ENCODE peak calls at places on chromosomes 13 and 19, in seven cellular contexts. X is adrenal gland, Y is epithelial cell of esophagus, H is lower leg skin, N is left ventricle myocardium inferior, M is dorsolateral prefrontal cortex, P is OCI-LY7. D is an unnamed sample.

GRCh38 chr19:12841094-12841493 is 2.8 kb downstream of the MAST1 start:
- DNase-seq in H (no peak), Y (peak), M (no peak), X (no peak), N (no peak), P (no peak), D (no peak)

GRCh38 chr19:58196911-58197616 is 14.2 kb downstream of the ZNF274 start:
- DNase-seq in H (no peak), M (no peak), X (no peak), Y (peak), P (peak), N (no peak), D (no peak)

GRCh38 chr19:19627716-19628498 is at the start of gene LPAR2:
- DNase-seq in X (no peak), Y (peak), N (no peak), P (peak), M (no peak), H (no peak), D (no peak)

GRCh38 chr13:98233127-98233526 is 56.1 kb upstream of the RNF113B start:
- DNase-seq in N (no peak), H (no peak), X (no peak), P (no peak), Y (no peak), M (no peak), D (peak)

GRCh38 chr19:1053176-1054101 is 13.5 kb upstream of the ARHGAP45 start:
- DNase-seq in Y (no peak), P (no peak), N (no peak), M (no peak), H (no peak), X (no peak), D (no peak)

GRCh38 chr19:38838208-38838985 is 6.8 kb upstream of the ECH1 start:
- DNase-seq in M (no peak), Y (peak), P (no peak), N (no peak), H (no peak), X (no peak), D (no peak)

GRCh38 chr13:35920816-35921215 is 210.4 kb downstream of the DCLK1 start:
- DNase-seq in H (no peak), X (no peak), M (no peak), Y (no peak), P (no peak), N (no peak), D (no peak)

GRCh38 chr19:15372891-15373301 is 6.7 kb downstream of the AKAP8 start:
- DNase-seq in H (no peak), N (no peak), M (no peak), X (no peak), Y (no peak), P (no peak), D (no peak)

GRCh38 chr13:59399513-59399912 is 764.2 kb downstream of the DIAPH3 start:
- DNase-seq in X (no peak), H (no peak), N (no peak), P (no peak), Y (no peak), M (no peak), D (no peak)

GRCh38 chr19:33601583-33601982 is 20.2 kb upstream of the CHST8 start:
- DNase-seq in X (no peak), P (no peak), N (no peak), H (peak), M (no peak), Y (no peak), D (no peak)

GRCh38 chr13:78978381-78978998 is 319.5 kb upstream of the OBI1 start:
- DNase-seq in M (no peak), N (no peak), Y (peak), H (no peak), X (peak), P (peak), D (peak)

GRCh38 chr19:55229789-55230182 is 1.2 kb upstream of the TMEM86B start:
- DNase-seq in H (no peak), Y (no peak), X (peak), M (no peak), P (no peak), N (no peak), D (no peak)
- TF ChIP-seq CTCF in H (no peak), Y (no peak), X (no peak), M (no peak), P (no peak), N (no peak), D (no peak)

DNA sequence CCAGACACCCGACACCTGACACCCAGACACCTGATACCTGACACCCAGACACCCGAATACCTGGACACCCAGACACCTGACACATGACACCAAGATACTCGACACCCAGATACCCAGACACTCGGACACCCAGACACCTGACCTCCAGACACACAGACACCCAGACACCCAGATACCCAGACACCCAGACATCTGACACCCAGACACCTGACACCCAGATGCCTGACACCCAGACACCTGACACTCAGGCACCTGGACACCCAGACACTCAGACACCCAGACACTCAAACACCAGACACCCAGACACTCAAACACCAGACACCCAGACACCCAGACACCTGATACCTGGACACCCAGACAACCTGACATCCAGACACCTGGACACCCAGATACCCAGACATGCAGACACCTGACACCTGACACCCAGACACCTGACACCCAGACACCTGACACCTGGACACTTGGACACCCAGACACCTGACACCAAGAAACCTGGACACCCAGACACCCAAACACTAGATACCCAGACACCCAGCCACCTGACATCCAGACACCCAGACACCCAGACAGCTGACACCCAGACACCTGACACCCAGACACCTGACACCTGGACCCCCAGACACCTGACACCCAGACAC is 18.9 kb downstream of the C19orf12 start:
- DNase-seq in Y (no peak), H (no peak), P (no peak), M (no peak), N (no peak), X (no peak), D (no peak)
- TF ChIP-seq CTCF in Y (no peak), H (no peak), P (no peak), M (no peak), N (no peak), X (no peak), D (no peak)

GRCh38 chr19:11202488-11203193 is 5.3 kb upstream of the KANK2 start:
- DNase-seq in Y (no peak), X (no peak), N (no peak), P (no peak), M (no peak), H (no peak), D (no peak)

GRCh38 chr19:11204943-11205349 is 7.6 kb upstream of the KANK2 start:
- DNase-seq in N (no peak), M (no peak), P (no peak), Y (no peak), H (no peak), X (peak), D (peak)

GRCh38 chr19:11205939-11206570 is 8.7 kb upstream of the KANK2 start:
- DNase-seq in X (no peak), H (no peak), P (peak), M (no peak), N (no peak), Y (no peak), D (no peak)

GRCh38 chr19:11203194-11204075 is 6.1 kb upstream of the KANK2 start:
- DNase-seq in M (peak), X (peak), P (peak), N (peak), H (peak), Y (no peak), D (no peak)

GRCh38 chr19:11204076-11204602 is 6.8 kb upstream of the KANK2 start:
- DNase-seq in Y (no peak), P (no peak), X (no peak), H (no peak), M (no peak), N (no peak), D (no peak)
- TF ChIP-seq CTCF in Y (no peak), P (peak), X (no peak), H (no peak), M (peak), N (no peak), D (no peak)

GRCh38 chr19:17725422-17726078 is 6.3 kb downstream of the MAP1S start:
- DNase-seq in X (no peak), M (no peak), N (no peak), P (no peak), Y (no peak), H (no peak), D (no peak)
- TF ChIP-seq CTCF in X (peak), M (peak), N (no peak), P (peak), Y (peak), H (no peak), D (peak)

GRCh38 chr13:56134524-56134923 is 1006.2 kb upstream of the PRR20A start:
- DNase-seq in X (no peak), M (no peak), P (no peak), H (no peak), Y (no peak), N (no peak), D (no peak)
- TF ChIP-seq CTCF in X (no peak), M (no peak), P (no peak), H (no peak), Y (no peak), N (no peak), D (no peak)

D was measured in epithelial cell of proximal tubule.